ENCODE peak calls at places on chromosome 2, in five cellular contexts. S is NB4; F is adrenal gland; J is gastrocnemius medialis; H is stimulated activated CD4-positive, alpha-beta T cell treated with anti-CD3 and anti-CD28 coated beads, Interleukin-1b, Interleukin-23, amount 100 ng/mL, for 4 hours. X is an unnamed sample.

GRCh38 chr2:218229239-218229638 is 12.2 kb downstream of the ARPC2 start:
- DNase-seq in J (no peak), F (no peak), S (peak), H (peak), X (no peak)

GRCh38 chr2:220745682-220746081 is 826.4 kb downstream of the EPHA4 start:
- DNase-seq in F (peak), S (no peak), H (no peak), J (no peak), X (no peak)

GRCh38 chr2:1101011-1101410 is 150.4 kb downstream of the SNTG2 start:
- DNase-seq in S (no peak), J (no peak), H (no peak), F (no peak), X (no peak)

GRCh38 chr2:231664727-231665126 is 43.6 kb upstream of the PTMA start:
- DNase-seq in F (no peak), J (no peak), S (no peak), H (no peak), X (peak)

GRCh38 chr2:237571551-237571950 is 5.2 kb downstream of the PRLH start:
- DNase-seq in H (no peak), J (no peak), F (no peak), S (no peak), X (no peak)

GRCh38 chr2:136125226-136125625 is 7.3 kb upstream of the CXCR4 start:
- DNase-seq in S (no peak), J (no peak), H (no peak), F (no peak), X (no peak)

GRCh38 chr2:48341556-48342133 is 188.3 kb upstream of the STON1 start:
- DNase-seq in H (no peak), S (no peak), J (no peak), F (no peak), X (no peak)

GRCh38 chr2:217795067-217795466 is 207.7 kb downstream of the TNS1 start:
- DNase-seq in F (no peak), H (no peak), S (no peak), J (no peak), X (no peak)

GRCh38 chr2:200604571-200605255 is 18.9 kb downstream of the AOX1 start:
- DNase-seq in J (no peak), F (no peak), H (no peak), S (no peak), X (no peak)

GRCh38 chr2:240367721-240368120 is 67.7 kb upstream of the GPC1 start:
- DNase-seq in H (no peak), F (no peak), S (no peak), J (no peak), X (no peak)

GRCh38 chr2:62300925-62301324 is 105.0 kb downstream of the B3GNT2 start:
- DNase-seq in S (peak), F (no peak), H (no peak), J (no peak), X (no peak)

GRCh38 chr2:146807568-146808168 is 1037.2 kb upstream of the ACVR2A start:
- DNase-seq in H (no peak), J (no peak), S (no peak), F (no peak), X (peak)

GRCh38 chr2:206531996-206532543 is 88.7 kb downstream of the ADAM23 start:
- DNase-seq in J (peak), S (no peak), F (peak), H (no peak), X (no peak)